ENCODE peak calls at places on chromosomes 2 and 18, in six cellular contexts. One of them, this sample, is unnamed. For H3K4me1 and H3K9me3, the result is how much of the 10 kb centered on the place peaks cover.

GRCh38 chr2:15359716-15360531 is 201.2 kb downstream of the NBAS start:
- DNase-seq in right atrium auricular region: no peak
- DNase-seq in IMR-90: peak
- DNase-seq in left lung: no peak
- DNase-seq in endothelial cell of umbilical vein: peak
- DNase-seq in Karpas-422: no peak
- DNase-seq in this sample: no peak

GRCh38 chr2:136019304-136019703 is 33.9 kb upstream of the DARS1 start:
- DNase-seq in left lung: no peak
- DNase-seq in Karpas-422: no peak
- DNase-seq in right atrium auricular region: no peak
- DNase-seq in endothelial cell of umbilical vein: no peak
- DNase-seq in IMR-90: no peak
- DNase-seq in this sample: no peak

GRCh38 chr2:56102866-56103265 is 80.9 kb upstream of the CCDC85A start:
- DNase-seq in right atrium auricular region: no peak
- DNase-seq in left lung: no peak
- DNase-seq in Karpas-422: no peak
- DNase-seq in endothelial cell of umbilical vein: no peak
- DNase-seq in IMR-90: peak
- DNase-seq in this sample: no peak

GRCh38 chr2:53913721-53914120 is 54.0 kb upstream of the GPR75 start:
- DNase-seq in IMR-90: peak
- DNase-seq in Karpas-422: no peak
- DNase-seq in endothelial cell of umbilical vein: peak
- DNase-seq in left lung: no peak
- DNase-seq in right atrium auricular region: no peak
- DNase-seq in this sample: no peak

GRCh38 chr2:15729709-15730544 is 138.3 kb downstream of the DDX1 start:
- DNase-seq in endothelial cell of umbilical vein: no peak
- DNase-seq in Karpas-422: peak
- DNase-seq in left lung: no peak
- DNase-seq in right atrium auricular region: no peak
- DNase-seq in IMR-90: no peak
- DNase-seq in this sample: no peak

GRCh38 chr2:126059379-126059778 is 596.6 kb upstream of the GYPC start:
- DNase-seq in right atrium auricular region: no peak
- DNase-seq in left lung: no peak
- DNase-seq in IMR-90: no peak
- DNase-seq in endothelial cell of umbilical vein: no peak
- DNase-seq in Karpas-422: peak
- DNase-seq in this sample: no peak

GRCh38 chr2:99910903-99911302 is 231.5 kb downstream of the AFF3 start:
- DNase-seq in IMR-90: peak
- DNase-seq in Karpas-422: no peak
- DNase-seq in endothelial cell of umbilical vein: no peak
- DNase-seq in right atrium auricular region: no peak
- DNase-seq in left lung: no peak
- DNase-seq in this sample: no peak

GRCh38 chr2:170817247-170817998 is 736 bp downstream of the GAD1 start:
- DNase-seq in Karpas-422: no peak
- DNase-seq in endothelial cell of umbilical vein: peak
- DNase-seq in right atrium auricular region: no peak
- DNase-seq in IMR-90: peak
- DNase-seq in left lung: no peak
- DNase-seq in this sample: no peak

GRCh38 chr2:54428401-54428800 is 27.7 kb upstream of the SPTBN1 start:
- DNase-seq in left lung: peak
- DNase-seq in endothelial cell of umbilical vein: peak
- DNase-seq in right atrium auricular region: peak
- DNase-seq in Karpas-422: no peak
- DNase-seq in IMR-90: no peak
- DNase-seq in this sample: no peak

GRCh38 chr18:51151568-51152511 is 45.6 kb downstream of the MEX3C start:
- DNase-seq in left lung: no peak
- DNase-seq in Karpas-422: no peak
- DNase-seq in endothelial cell of umbilical vein: no peak
- DNase-seq in right atrium auricular region: no peak
- DNase-seq in IMR-90: no peak
- DNase-seq in this sample: no peak

GRCh38 chr18:40662898-40663437 is 1292.1 kb upstream of the PIK3C3 start:
- DNase-seq in IMR-90: no peak
- DNase-seq in Karpas-422: no peak
- DNase-seq in endothelial cell of umbilical vein: no peak
- DNase-seq in right atrium auricular region: no peak
- DNase-seq in left lung: no peak
- DNase-seq in this sample: no peak

GRCh38 chr2:17800219-17800618 is 16.0 kb upstream of the MSGN1 start:
- DNase-seq in right atrium auricular region: peak
- DNase-seq in endothelial cell of umbilical vein: no peak
- DNase-seq in IMR-90: peak
- DNase-seq in Karpas-422: no peak
- DNase-seq in left lung: no peak
- DNase-seq in this sample: no peak

GRCh38 chr2:24382363-24383021 is 22.2 kb upstream of the ITSN2 start:
- DNase-seq in left lung: peak
- DNase-seq in right atrium auricular region: no peak
- DNase-seq in Karpas-422: peak
- DNase-seq in IMR-90: peak
- DNase-seq in endothelial cell of umbilical vein: peak
- DNase-seq in this sample: peak

GRCh38 chr2:227939271-227940027 is 68.0 kb downstream of the DAW1 start:
- DNase-seq in right atrium auricular region: no peak
- DNase-seq in Karpas-422: peak
- DNase-seq in left lung: no peak
- DNase-seq in endothelial cell of umbilical vein: peak
- DNase-seq in IMR-90: peak
- DNase-seq in this sample: peak

GRCh38 chr2:10012963-10013461 is 30.3 kb upstream of the KLF11 start:
- DNase-seq in Karpas-422: no peak
- DNase-seq in IMR-90: no peak
- DNase-seq in endothelial cell of umbilical vein: no peak
- DNase-seq in left lung: peak
- DNase-seq in right atrium auricular region: no peak
- DNase-seq in this sample: no peak

GRCh38 chr2:233486778-233487552 is 79.6 kb downstream of the USP40 start:
- DNase-seq in endothelial cell of umbilical vein: peak
- DNase-seq in right atrium auricular region: no peak
- DNase-seq in IMR-90: peak
- DNase-seq in left lung: no peak
- DNase-seq in Karpas-422: no peak
- DNase-seq in this sample: no peak

GRCh38 chr2:200077210-200077650 is 121.8 kb downstream of the MAIP1 start:
- DNase-seq in left lung: no peak
- DNase-seq in endothelial cell of umbilical vein: no peak
- DNase-seq in right atrium auricular region: no peak
- DNase-seq in Karpas-422: no peak
- DNase-seq in IMR-90: peak
- DNase-seq in this sample: no peak

GRCh38 chr18:36419913-36420531 is 122.5 kb downstream of the FHOD3 start:
- DNase-seq in left lung: no peak
- DNase-seq in Karpas-422: peak
- DNase-seq in endothelial cell of umbilical vein: no peak
- DNase-seq in IMR-90: peak
- DNase-seq in right atrium auricular region: no peak
- DNase-seq in this sample: peak

GRCh38 chr2:220779918-220780317 is 792.2 kb downstream of the EPHA4 start:
- DNase-seq in endothelial cell of umbilical vein: no peak
- DNase-seq in IMR-90: peak
- DNase-seq in right atrium auricular region: no peak
- DNase-seq in left lung: no peak
- DNase-seq in Karpas-422: no peak
- DNase-seq in this sample: no peak

GRCh38 chr2:199875400-199875799 is 24.4 kb upstream of the FTCDNL1 start:
- DNase-seq in endothelial cell of umbilical vein: no peak
- DNase-seq in left lung: no peak
- DNase-seq in right atrium auricular region: no peak
- DNase-seq in Karpas-422: no peak
- DNase-seq in IMR-90: no peak
- DNase-seq in this sample: no peak

GRCh38 chr2:132943829-132944228 is 273.8 kb upstream of the LYPD1 start:
- DNase-seq in right atrium auricular region: no peak
- DNase-seq in IMR-90: peak
- DNase-seq in endothelial cell of umbilical vein: peak
- DNase-seq in Karpas-422: no peak
- DNase-seq in left lung: no peak
- DNase-seq in this sample: no peak

GRCh38 chr2:12325806-12326205 is 390.9 kb upstream of the TRIB2 start:
- DNase-seq in endothelial cell of umbilical vein: peak
- DNase-seq in Karpas-422: no peak
- DNase-seq in IMR-90: peak
- DNase-seq in left lung: no peak
- DNase-seq in right atrium auricular region: no peak
- DNase-seq in this sample: peak

GRCh38 chr2:55061534-55062344 is 11.5 kb upstream of the RTN4 start:
- DNase-seq in right atrium auricular region: no peak
- DNase-seq in endothelial cell of umbilical vein: no peak
- DNase-seq in left lung: peak
- DNase-seq in IMR-90: no peak
- DNase-seq in Karpas-422: no peak
- DNase-seq in this sample: no peak

GRCh38 chr2:241788572-241788971 is 11.9 kb downstream of the GAL3ST2 start:
- DNase-seq in left lung: no peak
- DNase-seq in right atrium auricular region: peak
- DNase-seq in Karpas-422: no peak
- DNase-seq in IMR-90: no peak
- DNase-seq in endothelial cell of umbilical vein: no peak
- DNase-seq in this sample: no peak

GRCh38 chr2:10396464-10396863 is 51.7 kb downstream of the ODC1 start:
- DNase-seq in left lung: no peak
- DNase-seq in right atrium auricular region: no peak
- DNase-seq in endothelial cell of umbilical vein: no peak
- DNase-seq in Karpas-422: no peak
- DNase-seq in IMR-90: no peak
- DNase-seq in this sample: no peak

GRCh38 chr2:174332607-174333001 is 2.1 kb upstream of the SP9 start:
- DNase-seq in left lung: no peak
- DNase-seq in right atrium auricular region: no peak
- DNase-seq in endothelial cell of umbilical vein: no peak
- DNase-seq in IMR-90: no peak
- DNase-seq in Karpas-422: no peak
- DNase-seq in this sample: no peak

GRCh38 chr2:118148809-118149208 is 60.5 kb downstream of the INSIG2 start:
- DNase-seq in right atrium auricular region: no peak
- DNase-seq in Karpas-422: no peak
- DNase-seq in IMR-90: no peak
- DNase-seq in left lung: no peak
- DNase-seq in endothelial cell of umbilical vein: peak
- DNase-seq in this sample: peak

GRCh38 chr2:219464286-219465032 is 29.8 kb downstream of the SPEG start:
- DNase-seq in left lung: no peak
- DNase-seq in Karpas-422: no peak
- DNase-seq in endothelial cell of umbilical vein: no peak
- DNase-seq in IMR-90: no peak
- DNase-seq in right atrium auricular region: no peak
- DNase-seq in this sample: no peak
- H3K4me1 ChIP-seq in left lung: under half
- H3K4me1 ChIP-seq in Karpas-422: under half
- H3K4me1 ChIP-seq in endothelial cell of umbilical vein: under half
- H3K4me1 ChIP-seq in IMR-90: under half
- H3K4me1 ChIP-seq in right atrium auricular region: half or more
- H3K4me1 ChIP-seq in this sample: under half

DNA sequence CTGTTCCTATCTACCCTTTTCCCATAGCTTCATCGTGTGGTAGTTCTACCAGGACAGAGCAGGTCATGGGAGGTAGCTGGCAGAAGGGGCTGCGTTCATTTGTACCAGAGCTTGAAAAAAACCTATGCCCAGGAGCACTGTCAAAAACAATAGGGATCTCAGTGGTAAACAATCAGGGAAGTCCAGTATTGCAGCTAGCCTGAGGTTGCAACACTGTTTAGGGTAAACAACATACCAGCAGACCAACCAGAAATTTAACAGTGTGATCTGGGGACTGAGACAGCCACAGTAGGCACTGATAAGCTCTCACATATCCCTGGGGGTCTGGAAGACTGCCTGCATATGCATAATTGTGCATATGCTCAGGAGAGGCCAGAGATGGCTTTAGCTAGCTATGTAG is 12.1 kb upstream of the ZCCHC2 start:
- DNase-seq in left lung: no peak
- DNase-seq in Karpas-422: no peak
- DNase-seq in right atrium auricular region: no peak
- DNase-seq in IMR-90: no peak
- DNase-seq in endothelial cell of umbilical vein: no peak
- DNase-seq in this sample: no peak
- H3K9me3 ChIP-seq in left lung: under half
- H3K9me3 ChIP-seq in Karpas-422: under half
- H3K9me3 ChIP-seq in right atrium auricular region: under half
- H3K9me3 ChIP-seq in IMR-90: under half
- H3K9me3 ChIP-seq in endothelial cell of umbilical vein: under half
- H3K9me3 ChIP-seq in this sample: under half

DNA sequence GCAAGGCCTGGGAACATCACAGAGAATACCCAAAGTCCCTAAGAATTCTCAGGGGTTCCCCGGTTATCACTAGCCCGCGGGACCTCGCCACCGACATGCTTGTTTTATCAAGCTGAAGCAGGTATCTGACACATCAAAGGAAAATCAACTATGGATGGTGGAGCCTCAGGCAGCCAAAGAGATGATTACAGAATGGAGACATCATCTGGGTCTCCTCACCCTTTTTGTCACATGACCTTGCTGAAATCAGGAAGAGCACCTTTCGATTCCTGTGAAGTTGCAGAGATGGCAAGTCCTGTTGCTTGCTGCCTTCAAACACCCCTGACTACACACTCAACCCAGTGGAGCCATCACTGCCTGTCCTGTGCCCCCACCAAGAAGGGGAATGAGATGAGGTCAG is 19.2 kb upstream of the CAB39 start:
- DNase-seq in Karpas-422: no peak
- DNase-seq in right atrium auricular region: no peak
- DNase-seq in left lung: no peak
- DNase-seq in endothelial cell of umbilical vein: no peak
- DNase-seq in IMR-90: no peak
- DNase-seq in this sample: no peak
- H3K4me1 ChIP-seq in Karpas-422: under half
- H3K4me1 ChIP-seq in right atrium auricular region: under half
- H3K4me1 ChIP-seq in left lung: under half
- H3K4me1 ChIP-seq in endothelial cell of umbilical vein: under half
- H3K4me1 ChIP-seq in IMR-90: under half
- H3K4me1 ChIP-seq in this sample: under half

GRCh38 chr2:161426788-161427412 is 10.8 kb downstream of the TBR1 start:
- DNase-seq in IMR-90: peak
- DNase-seq in right atrium auricular region: no peak
- DNase-seq in left lung: no peak
- DNase-seq in Karpas-422: no peak
- DNase-seq in endothelial cell of umbilical vein: peak
- DNase-seq in this sample: peak

GRCh38 chr2:161428240-161428587 is 12.1 kb downstream of the TBR1 start:
- DNase-seq in IMR-90: no peak
- DNase-seq in left lung: no peak
- DNase-seq in endothelial cell of umbilical vein: no peak
- DNase-seq in Karpas-422: no peak
- DNase-seq in right atrium auricular region: no peak
- DNase-seq in this sample: no peak

GRCh38 chr2:161425966-161426365 is 9.9 kb downstream of the TBR1 start:
- DNase-seq in endothelial cell of umbilical vein: no peak
- DNase-seq in left lung: no peak
- DNase-seq in right atrium auricular region: no peak
- DNase-seq in IMR-90: no peak
- DNase-seq in Karpas-422: no peak
- DNase-seq in this sample: no peak

GRCh38 chr2:161426416-161426787 is 10.3 kb downstream of the TBR1 start:
- DNase-seq in right atrium auricular region: no peak
- DNase-seq in endothelial cell of umbilical vein: no peak
- DNase-seq in IMR-90: no peak
- DNase-seq in Karpas-422: no peak
- DNase-seq in left lung: no peak
- DNase-seq in this sample: no peak

GRCh38 chr2:161427413-161428239 is 11.5 kb downstream of the TBR1 start:
- DNase-seq in endothelial cell of umbilical vein: no peak
- DNase-seq in right atrium auricular region: no peak
- DNase-seq in left lung: no peak
- DNase-seq in Karpas-422: no peak
- DNase-seq in IMR-90: no peak
- DNase-seq in this sample: no peak
- H3K9me3 ChIP-seq in endothelial cell of umbilical vein: under half
- H3K9me3 ChIP-seq in right atrium auricular region: under half
- H3K9me3 ChIP-seq in left lung: under half
- H3K9me3 ChIP-seq in Karpas-422: under half
- H3K9me3 ChIP-seq in IMR-90: under half
- H3K9me3 ChIP-seq in this sample: under half